ENCODE peak calls at places on chromosomes 12 and 14, in nine cellular contexts. B, L, H, E, M, Q, Y, V and K are unnamed samples.

GRCh38 chr12:95740751-95741150 is 49.8 kb downstream of the NTN4 start:
- DNase-seq in E (no peak), H (no peak), Y (no peak), B (no peak), Q (no peak), M (no peak), L (no peak), V (no peak), K (no peak)

GRCh38 chr12:74915718-74916117 is 293.9 kb downstream of the KCNC2 start:
- DNase-seq in M (no peak), H (no peak), Q (no peak), V (no peak), E (no peak), L (no peak), B (no peak), Y (no peak), K (no peak)

GRCh38 chr14:77498120-77498979 is at the start of gene ISM2:
- DNase-seq in Q (no peak), E (peak), H (no peak), Y (no peak), V (peak), L (no peak), B (no peak), M (peak), K (no peak)

GRCh38 chr12:11795910-11796459 is 146.5 kb downstream of the ETV6 start:
- DNase-seq in B (no peak), E (no peak), L (peak), Q (no peak), M (no peak), V (peak), H (no peak), Y (no peak), K (no peak)

GRCh38 chr14:21084396-21084795 is 14.1 kb downstream of the ZNF219 start:
- DNase-seq in H (no peak), L (no peak), E (no peak), Y (no peak), V (no peak), Q (no peak), B (no peak), M (no peak), K (no peak)

GRCh38 chr12:113427882-113428281 is 5.7 kb downstream of the SDSL start:
- DNase-seq in Q (no peak), H (no peak), E (no peak), L (no peak), B (no peak), V (no peak), M (no peak), Y (no peak), K (no peak)

GRCh38 chr14:33782923-33783322 is 168.0 kb downstream of the EGLN3 start:
- DNase-seq in E (no peak), L (no peak), Y (no peak), V (no peak), Q (no peak), B (no peak), H (no peak), M (no peak), K (no peak)

GRCh38 chr12:54214553-54215374 is 26.0 kb upstream of the SMUG1 start:
- DNase-seq in E (peak), H (peak), B (peak), V (peak), Y (peak), Q (peak), M (peak), L (peak), K (peak)

GRCh38 chr12:2759733-2760132 is 35.0 kb upstream of the FKBP4 start:
- DNase-seq in L (no peak), B (no peak), M (no peak), V (no peak), Y (no peak), E (no peak), Q (no peak), H (no peak), K (no peak)

GRCh38 chr14:22555573-22556011 is 33.4 kb downstream of the DAD1 start:
- DNase-seq in M (peak), L (no peak), E (no peak), Q (peak), B (no peak), H (no peak), V (no peak), Y (no peak), K (no peak)

GRCh38 chr14:23362200-23362599 is 2.8 kb downstream of the EFS start:
- DNase-seq in E (peak), M (no peak), Q (no peak), V (no peak), L (no peak), H (peak), B (no peak), Y (no peak), K (no peak)

GRCh38 chr14:52272375-52272774 is 4.9 kb downstream of the PTGDR start:
- DNase-seq in Q (no peak), L (no peak), V (peak), H (no peak), M (peak), E (no peak), B (no peak), Y (no peak), K (no peak)

GRCh38 chr12:12718853-12719252 is 1.7 kb downstream of the CDKN1B start:
- DNase-seq in V (peak), H (no peak), M (peak), Q (no peak), B (no peak), E (no peak), L (no peak), Y (no peak), K (no peak)

GRCh38 chr12:1329784-1330474 is 264.5 kb downstream of the FBXL14 start:
- DNase-seq in M (no peak), V (no peak), Y (no peak), Q (no peak), B (no peak), H (no peak), E (no peak), L (no peak), K (no peak)

GRCh38 chr12:100675432-100675831 is 101.9 kb downstream of the GAS2L3 start:
- DNase-seq in E (no peak), M (no peak), Q (no peak), V (peak), B (peak), Y (no peak), L (peak), H (no peak), K (peak)

GRCh38 chr12:118188690-118189371 is 52.9 kb downstream of the PEBP1 start:
- DNase-seq in Y (peak), B (peak), E (no peak), L (no peak), M (no peak), V (peak), Q (no peak), H (peak), K (peak)

GRCh38 chr14:23565626-23566025 is 2.0 kb downstream of the AP1G2 start:
- DNase-seq in Y (no peak), M (no peak), L (no peak), V (no peak), Q (no peak), B (no peak), E (no peak), H (no peak), K (no peak)

GRCh38 chr12:110012137-110012536 is 12.9 kb downstream of the ANKRD13A start:
- DNase-seq in Q (no peak), Y (no peak), L (no peak), H (no peak), B (no peak), M (no peak), V (peak), E (no peak), K (no peak)

GRCh38 chr14:67576216-67576615 is 23.9 kb downstream of the PIGH start:
- DNase-seq in H (no peak), Q (no peak), B (no peak), V (no peak), E (no peak), Y (no peak), L (no peak), M (no peak), K (no peak)

GRCh38 chr14:95609398-95609990 is 74.6 kb downstream of the GLRX5 start:
- DNase-seq in L (peak), V (peak), B (peak), Y (no peak), Q (no peak), E (peak), H (no peak), M (no peak), K (no peak)

GRCh38 chr12:95908573-95908972 is 33.8 kb downstream of the CCDC38 start:
- DNase-seq in E (no peak), H (no peak), M (no peak), Y (no peak), B (peak), Q (no peak), V (peak), L (no peak), K (no peak)

GRCh38 chr14:34059037-34059924 is 108.4 kb upstream of the EGLN3 start:
- DNase-seq in Y (no peak), V (no peak), B (no peak), E (no peak), M (no peak), H (no peak), Q (no peak), L (peak), K (no peak)

GRCh38 chr14:50944647-50945413 is 547 bp upstream of the PYGL start:
- DNase-seq in V (peak), M (peak), E (no peak), B (no peak), Q (no peak), H (no peak), Y (no peak), L (peak), K (peak)

GRCh38 chr14:22403286-22403685 is 185.7 kb downstream of the DAD1 start:
- DNase-seq in V (no peak), B (no peak), L (no peak), M (no peak), Q (no peak), E (no peak), H (no peak), Y (no peak), K (no peak)

GRCh38 chr14:90518941-90519256 is 122.1 kb downstream of the CALM1 start:
- DNase-seq in Q (peak), H (no peak), M (peak), Y (no peak), L (no peak), B (no peak), E (no peak), V (peak), K (no peak)

GRCh38 chr14:101030586-101030985 is 127.1 kb upstream of the RTL1 start:
- DNase-seq in B (no peak), M (no peak), Y (no peak), E (peak), L (no peak), Q (no peak), V (no peak), H (no peak), K (no peak)

GRCh38 chr12:127014079-127014478 is 1252.9 kb upstream of the TMEM132C start:
- DNase-seq in V (no peak), M (no peak), Y (no peak), L (no peak), H (no peak), Q (no peak), E (no peak), B (no peak), K (no peak)

GRCh38 chr14:42715316-42715715 is 1108.6 kb downstream of the LRFN5 start:
- DNase-seq in Y (no peak), B (no peak), H (no peak), V (peak), E (no peak), Q (no peak), L (no peak), M (no peak), K (no peak)

GRCh38 chr12:3668479-3669165 is 84.3 kb downstream of the CRACR2A start:
- DNase-seq in Y (no peak), Q (no peak), B (no peak), L (no peak), E (no peak), V (no peak), H (no peak), M (no peak), K (no peak)

GRCh38 chr12:46470039-46470627 is 97.6 kb upstream of the SLC38A2 start:
- DNase-seq in L (no peak), V (no peak), E (no peak), Q (no peak), H (no peak), Y (no peak), B (no peak), M (peak), K (no peak)

GRCh38 chr12:113467514-113468364 is 3.9 kb downstream of the LHX5 start:
- DNase-seq in Q (no peak), Y (no peak), V (no peak), H (no peak), M (no peak), E (no peak), L (no peak), B (no peak), K (no peak)

GRCh38 chr14:91523972-91524371 is 13.9 kb upstream of the PPP4R3A start:
- DNase-seq in B (no peak), M (no peak), E (no peak), Y (no peak), Q (no peak), H (no peak), V (no peak), L (no peak), K (no peak)

GRCh38 chr14:56224179-56224578 is 106.0 kb downstream of the PELI2 start:
- DNase-seq in Y (no peak), B (no peak), V (no peak), Q (no peak), M (no peak), H (no peak), E (no peak), L (no peak), K (no peak)

GRCh38 chr12:110004598-110004997 is 5.4 kb downstream of the ANKRD13A start:
- DNase-seq in L (no peak), Y (no peak), V (no peak), Q (no peak), H (no peak), B (no peak), M (no peak), E (no peak), K (no peak)

GRCh38 chr14:61475316-61475715 is 153.9 kb downstream of the PRKCH start:
- DNase-seq in Q (no peak), B (peak), H (peak), V (peak), M (no peak), Y (no peak), L (peak), E (no peak), K (no peak)

GRCh38 chr14:54686219-54686870 is 119.4 kb downstream of the SAMD4A start:
- DNase-seq in H (peak), M (no peak), B (peak), Q (no peak), V (peak), E (no peak), Y (no peak), L (no peak), K (peak)

GRCh38 chr12:120902846-120903381 is 1.2 kb downstream of the SPPL3 start:
- DNase-seq in M (no peak), V (no peak), L (no peak), Y (no peak), H (no peak), Q (no peak), B (no peak), E (no peak), K (no peak)

GRCh38 chr12:1670244-1670814 is 20.5 kb upstream of the ADIPOR2 start:
- DNase-seq in L (no peak), H (no peak), V (no peak), E (no peak), M (no peak), Y (no peak), B (no peak), Q (no peak), K (no peak)

GRCh38 chr12:2256453-2256852 is 203.7 kb downstream of the CACNA1C start:
- DNase-seq in Y (no peak), H (no peak), V (peak), Q (no peak), M (no peak), E (no peak), L (no peak), B (peak), K (no peak)

GRCh38 chr14:89563503-89563902 is 146.5 kb upstream of the FOXN3 start:
- DNase-seq in V (no peak), H (no peak), Y (no peak), B (no peak), Q (no peak), M (no peak), L (no peak), E (no peak), K (no peak)